ENCODE peak calls at places on chromosomes 5 and 9, in nine cellular contexts. P is T follicular helper cell; I is amygdala; X is A172; M is NCI-H1105 treated with DMSO at 0.1 percent for 48 hours; D is stimulated activated naive CD8-positive, alpha-beta T cell treated with anti-CD3 and anti-CD28 coated beads, Interleukin-15, Interleukin-2, amounts not matched to agents 100 U/mL and 50 U/mL, for 24 hours; T is GM23248; Y is epithelial cell of esophagus; F is GDM1. N is an unnamed sample.

GRCh38 chr9:135342206-135343130 is 137.1 kb upstream of the PPP1R26 start:
- DNase-seq in P (no peak), I (no peak), X (no peak), M (no peak), D (no peak), T (no peak), Y (no peak), F (no peak), N (no peak)

GRCh38 chr9:73869261-73869660 is 627.9 kb upstream of the RORB start:
- DNase-seq in P (no peak), I (no peak), X (peak), M (peak), D (peak), T (peak), Y (peak), F (peak), N (peak)

GRCh38 chr9:14452539-14452938 is 138.6 kb upstream of the NFIB start:
- DNase-seq in P (no peak), I (no peak), X (no peak), M (peak), D (no peak), T (no peak), Y (peak), F (no peak), N (no peak)

GRCh38 chr5:144198386-144198785 is 27.7 kb downstream of the KCTD16 start:
- DNase-seq in P (no peak), I (no peak), X (peak), M (no peak), D (no peak), T (peak), Y (peak), F (no peak), N (peak)

GRCh38 chr5:160959804-160960203 is 107.8 kb upstream of the ATP10B start:
- DNase-seq in P (no peak), I (no peak), X (no peak), M (peak), D (no peak), T (no peak), Y (peak), F (no peak), N (no peak)

GRCh38 chr9:112558978-112559377 is 72.4 kb downstream of the KIAA1958 start:
- DNase-seq in P (no peak), I (no peak), X (no peak), M (no peak), D (no peak), T (no peak), Y (no peak), F (no peak), N (no peak)

GRCh38 chr5:174159327-174160247 is 114.1 kb downstream of the NSG2 start:
- DNase-seq in P (no peak), I (no peak), X (peak), M (no peak), D (no peak), T (peak), Y (peak), F (no peak), N (peak)

GRCh38 chr9:108673386-108673785 is 182.4 kb downstream of the ACTL7B start:
- DNase-seq in P (no peak), I (no peak), X (no peak), M (no peak), D (no peak), T (peak), Y (peak), F (no peak), N (no peak)

GRCh38 chr9:113634597-113635515 is 171.3 kb downstream of the RGS3 start:
- DNase-seq in P (no peak), I (no peak), X (no peak), M (no peak), D (peak), T (no peak), Y (no peak), F (no peak), N (peak)

GRCh38 chr5:78591972-78592700 is 56.4 kb downstream of the LHFPL2 start:
- DNase-seq in P (no peak), I (no peak), X (no peak), M (no peak), D (no peak), T (no peak), Y (no peak), F (no peak), N (no peak)

GRCh38 chr5:58759745-58760144 is 176.9 kb downstream of the RAB3C start:
- DNase-seq in P (no peak), I (no peak), X (no peak), M (no peak), D (no peak), T (peak), Y (no peak), F (peak), N (peak)

GRCh38 chr9:136485651-136486050 is 2.8 kb upstream of the SEC16A start:
- DNase-seq in P (no peak), I (no peak), X (no peak), M (no peak), D (no peak), T (no peak), Y (no peak), F (no peak), N (no peak)

GRCh38 chr9:96020300-96020821 is 144.9 kb downstream of the ERCC6L2 start:
- DNase-seq in P (no peak), I (no peak), X (no peak), M (no peak), D (no peak), T (no peak), Y (no peak), F (no peak), N (no peak)

GRCh38 chr9:98922721-98923435 is 20.8 kb upstream of the COL15A1 start:
- DNase-seq in P (no peak), I (no peak), X (no peak), M (no peak), D (no peak), T (no peak), Y (no peak), F (no peak), N (no peak)

GRCh38 chr9:79623799-79624721 is 52.3 kb downstream of the TLE4 start:
- DNase-seq in P (no peak), I (no peak), X (peak), M (no peak), D (peak), T (peak), Y (peak), F (peak), N (peak)

GRCh38 chr9:76926324-76926731 is 20.4 kb upstream of the PRUNE2 start:
- DNase-seq in P (no peak), I (no peak), X (peak), M (no peak), D (no peak), T (peak), Y (peak), F (no peak), N (peak)

GRCh38 chr5:116521173-116521872 is 53.3 kb downstream of the SEMA6A start:
- DNase-seq in P (no peak), I (no peak), X (no peak), M (no peak), D (no peak), T (peak), Y (peak), F (no peak), N (no peak)

GRCh38 chr5:157449011-157449723 is 10.8 kb upstream of the NIPAL4 start:
- DNase-seq in P (no peak), I (peak), X (no peak), M (peak), D (no peak), T (peak), Y (peak), F (no peak), N (no peak)

GRCh38 chr9:93203713-93204469 is 20.0 kb downstream of the WNK2 start:
- DNase-seq in P (no peak), I (no peak), X (no peak), M (no peak), D (no peak), T (no peak), Y (no peak), F (no peak), N (no peak)

GRCh38 chr5:96657068-96657467 is 5.1 kb upstream of the CAST start:
- DNase-seq in P (no peak), I (no peak), X (peak), M (no peak), D (peak), T (peak), Y (peak), F (peak), N (peak)

GRCh38 chr5:146188358-146188757 is 5.9 kb upstream of the LARS1 start:
- DNase-seq in P (no peak), I (no peak), X (peak), M (no peak), D (no peak), T (peak), Y (peak), F (no peak), N (no peak)

GRCh38 chr9:101376117-101376866 is 8.5 kb downstream of the BAAT start:
- DNase-seq in P (no peak), I (peak), X (peak), M (no peak), D (no peak), T (peak), Y (peak), F (no peak), N (no peak)

GRCh38 chr9:88813810-88814209 is 177.5 kb upstream of the S1PR3 start:
- DNase-seq in P (no peak), I (no peak), X (no peak), M (no peak), D (no peak), T (no peak), Y (no peak), F (no peak), N (no peak)

GRCh38 chr5:177147239-177147638 is 13.7 kb downstream of the NSD1 start:
- DNase-seq in P (no peak), I (no peak), X (no peak), M (no peak), D (no peak), T (peak), Y (no peak), F (no peak), N (no peak)

GRCh38 chr9:136695435-136695895 is 8.2 kb upstream of the AGPAT2 start:
- DNase-seq in P (no peak), I (no peak), X (peak), M (peak), D (no peak), T (no peak), Y (peak), F (no peak), N (no peak)

GRCh38 chr5:132302413-132302812 is 8.2 kb downstream of the SLC22A4 start:
- DNase-seq in P (no peak), I (no peak), X (no peak), M (no peak), D (no peak), T (no peak), Y (no peak), F (no peak), N (no peak)

GRCh38 chr5:147966829-147967228 is 60.5 kb upstream of the C5orf46 start:
- DNase-seq in P (no peak), I (no peak), X (no peak), M (no peak), D (no peak), T (no peak), Y (no peak), F (no peak), N (no peak)

GRCh38 chr9:137828527-137829259 is 48.9 kb upstream of the CACNA1B start:
- DNase-seq in P (no peak), I (no peak), X (peak), M (no peak), D (peak), T (peak), Y (no peak), F (no peak), N (no peak)

GRCh38 chr5:73201547-73202513 is 28.8 kb downstream of the TMEM174 start:
- DNase-seq in P (peak), I (no peak), X (peak), M (no peak), D (peak), T (peak), Y (peak), F (peak), N (peak)